ENCODE peak calls at places on chromosomes 3 and 15, in ten cellular contexts. Z is SW480; F is NK-92 treated with Interleukin-12 subunit alpha and Interleukin-12 subunit beta, amount 100 ng/mL, for 24 hours; R is NCI-H1417; D is ACHN; P is left colon; C is NCI-H748 treated with DMSO at 0.1 percent for 48 hours; V is amygdala; J is Daoy; H is activated effector memory CD4-positive, alpha-beta T cell treated with Interleukin-2 at 50 U/mL for 16 hours. I is an unnamed sample.

GRCh38 chr3:5186089-5186853 is 1.2 kb upstream of the EDEM1 start:
- DNase-seq in Z (no peak), F (no peak), R (peak), D (no peak), P (no peak), C (no peak), V (no peak), J (no peak), H (no peak), I (peak)

GRCh38 chr3:46713048-46713897 is 4.4 kb downstream of the PRSS50 start:
- DNase-seq in Z (no peak), F (no peak), R (no peak), D (no peak), P (no peak), C (no peak), V (no peak), J (no peak), H (no peak), I (no peak)

GRCh38 chr3:16064660-16065414 is 109.6 kb upstream of the GALNT15 start:
- DNase-seq in Z (no peak), F (no peak), R (no peak), D (peak), P (peak), C (no peak), V (peak), J (peak), H (no peak), I (no peak)

GRCh38 chr15:98649996-98650870 is 1.9 kb downstream of the IGF1R start:
- DNase-seq in Z (peak), F (no peak), R (peak), D (peak), P (peak), C (no peak), V (peak), J (peak), H (peak), I (no peak)

GRCh38 chr3:151839313-151839631 is 25.4 kb downstream of the AADAC start:
- DNase-seq in Z (no peak), F (no peak), R (peak), D (no peak), P (no peak), C (no peak), V (no peak), J (no peak), H (no peak), I (no peak)

GRCh38 chr15:67838789-67839332 is 984 bp downstream of the RNU6-1 start:
- DNase-seq in Z (peak), F (no peak), R (peak), D (no peak), P (peak), C (peak), V (peak), J (no peak), H (no peak), I (no peak)

GRCh38 chr3:64443553-64444331 is 218.5 kb upstream of the PRICKLE2 start:
- DNase-seq in Z (no peak), F (no peak), R (peak), D (no peak), P (no peak), C (no peak), V (no peak), J (peak), H (no peak), I (no peak)

GRCh38 chr15:34783471-34783870 is 11.9 kb downstream of the ACTC1 start:
- DNase-seq in Z (no peak), F (no peak), R (no peak), D (no peak), P (no peak), C (no peak), V (no peak), J (no peak), H (no peak), I (no peak)

GRCh38 chr3:78659386-78659987 is 1108.3 kb downstream of the ROBO1 start:
- DNase-seq in Z (peak), F (no peak), R (peak), D (peak), P (no peak), C (no peak), V (no peak), J (peak), H (no peak), I (peak)

GRCh38 chr3:191376742-191377141 is 46.4 kb upstream of the UTS2B start:
- DNase-seq in Z (no peak), F (no peak), R (no peak), D (peak), P (no peak), C (no peak), V (no peak), J (peak), H (no peak), I (no peak)

GRCh38 chr3:124272611-124273151 is 280.8 kb upstream of the ROPN1 start:
- DNase-seq in Z (peak), F (no peak), R (no peak), D (peak), P (no peak), C (no peak), V (no peak), J (peak), H (no peak), I (no peak)

GRCh38 chr3:124966557-124967480 is 32.3 kb upstream of the MUC13 start:
- DNase-seq in Z (no peak), F (no peak), R (no peak), D (no peak), P (no peak), C (no peak), V (no peak), J (no peak), H (no peak), I (no peak)

GRCh38 chr3:145898487-145898886 is 262.5 kb downstream of the PLOD2 start:
- DNase-seq in Z (no peak), F (no peak), R (no peak), D (no peak), P (no peak), C (no peak), V (no peak), J (no peak), H (no peak), I (no peak)

GRCh38 chr3:80767599-80767998 is 993.8 kb downstream of the GBE1 start:
- DNase-seq in Z (peak), F (no peak), R (no peak), D (no peak), P (no peak), C (no peak), V (no peak), J (no peak), H (no peak), I (no peak)

GRCh38 chr3:71129611-71130515 is 453.7 kb downstream of the FOXP1 start:
- DNase-seq in Z (peak), F (no peak), R (peak), D (peak), P (no peak), C (no peak), V (no peak), J (no peak), H (no peak), I (peak)

GRCh38 chr3:38098376-38098723 is 38.6 kb downstream of the ACAA1 start:
- DNase-seq in Z (no peak), F (no peak), R (no peak), D (no peak), P (no peak), C (no peak), V (no peak), J (no peak), H (no peak), I (no peak)

GRCh38 chr3:89504432-89504831 is 397.0 kb downstream of the EPHA3 start:
- DNase-seq in Z (no peak), F (no peak), R (no peak), D (no peak), P (no peak), C (no peak), V (no peak), J (no peak), H (no peak), I (no peak)

GRCh38 chr3:142618917-142619401 is 22.8 kb downstream of the PLS1 start:
- DNase-seq in Z (peak), F (no peak), R (peak), D (no peak), P (peak), C (peak), V (no peak), J (peak), H (no peak), I (no peak)

GRCh38 chr3:161355508-161355907 is 15.8 kb downstream of the SPTSSB start:
- DNase-seq in Z (no peak), F (no peak), R (peak), D (no peak), P (no peak), C (no peak), V (no peak), J (no peak), H (no peak), I (no peak)

GRCh38 chr15:42273900-42274692 is 863 bp upstream of the TMEM87A start:
- DNase-seq in Z (peak), F (peak), R (peak), D (peak), P (peak), C (peak), V (peak), J (peak), H (peak), I (peak)

GRCh38 chr3:173690542-173690941 is 293.0 kb downstream of the NLGN1 start:
- DNase-seq in Z (no peak), F (no peak), R (no peak), D (peak), P (no peak), C (no peak), V (no peak), J (no peak), H (no peak), I (no peak)

GRCh38 chr3:128324911-128325592 is 141.6 kb downstream of the DNAJB8 start:
- DNase-seq in Z (no peak), F (no peak), R (no peak), D (no peak), P (no peak), C (no peak), V (no peak), J (no peak), H (no peak), I (no peak)

GRCh38 chr3:44208086-44208485 is 33.6 kb upstream of the TOPAZ1 start:
- DNase-seq in Z (peak), F (no peak), R (no peak), D (no peak), P (no peak), C (no peak), V (no peak), J (no peak), H (no peak), I (no peak)

GRCh38 chr3:71428841-71429609 is 154.5 kb downstream of the FOXP1 start:
- DNase-seq in Z (no peak), F (no peak), R (no peak), D (peak), P (peak), C (no peak), V (peak), J (peak), H (no peak), I (peak)

GRCh38 chr15:74403981-74404563 is 29.7 kb downstream of the SEMA7A start:
- DNase-seq in Z (no peak), F (no peak), R (no peak), D (no peak), P (no peak), C (no peak), V (no peak), J (no peak), H (no peak), I (peak)

GRCh38 chr15:76114561-76114960 is 54.8 kb downstream of the TMEM266 start:
- DNase-seq in Z (no peak), F (no peak), R (no peak), D (no peak), P (no peak), C (no peak), V (no peak), J (no peak), H (no peak), I (no peak)